ENCODE peak calls at places on chromosomes 6 and 20, in nine cellular contexts. Y, Z, J, A, I, P, W, X and V are unnamed samples.

GRCh38 chr20:62156592-62157386 is 13.2 kb downstream of the SS18L1 start:
- DNase-seq in Y (peak; percentile 73), Z (peak; percentile 54), J (peak; percentile 90), A (peak; percentile 71), I (peak; percentile 42), P (peak; percentile 88), W (peak; percentile 86), X (peak; percentile 74), V (no peak)

GRCh38 chr6:73231986-73232391 is 6.7 kb upstream of the KHDC1L start:
- DNase-seq in Y (no peak), Z (no peak), J (no peak), A (no peak), I (peak; percentile 10), P (no peak), W (no peak), X (peak; percentile 34), V (peak; percentile 28)

GRCh38 chr6:98832282-98833100 is 1.9 kb upstream of the POU3F2 start:
- DNase-seq in Y (no peak), Z (no peak), J (no peak), A (no peak), I (peak; percentile 76), P (no peak), W (peak; percentile 37), X (peak; percentile 94), V (peak; percentile 51)

GRCh38 chr6:131946404-131946991 is 4.7 kb downstream of the CCN2 start:
- DNase-seq in Y (no peak), Z (no peak), J (no peak), A (no peak), I (peak; percentile 18), P (no peak), W (no peak), X (peak; percentile 80), V (peak; percentile 43)

GRCh38 chr20:63498950-63499332 is at the start of gene EEF1A2:
- DNase-seq in Y (no peak), Z (peak; percentile 12), J (peak; percentile 85), A (peak; percentile 42), I (no peak), P (no peak), W (no peak), X (peak; percentile 41), V (no peak)

GRCh38 chr6:25010166-25010565 is 74.4 kb upstream of the RIPOR2 start:
- DNase-seq in Y (peak; percentile 52), Z (no peak), J (no peak), A (no peak), I (no peak), P (no peak), W (no peak), X (no peak), V (no peak)

GRCh38 chr6:73519943-73520687 is 717 bp downstream of the EEF1A1 start:
- DNase-seq in Y (peak; percentile 76), Z (peak; percentile 65), J (peak; percentile 94), A (peak; percentile 80), I (peak; percentile 68), P (peak; percentile 91), W (peak; percentile 38), X (peak; percentile 87), V (peak; percentile 68)

GRCh38 chr20:44039147-44039546 is 124.5 kb downstream of the TOX2 start:
- DNase-seq in Y (no peak), Z (no peak), J (peak; percentile 39), A (no peak), I (no peak), P (peak; percentile 9), W (no peak), X (no peak), V (no peak)

GRCh38 chr6:32459781-32460424 is 20.2 kb downstream of the HLA-DRA start:
- DNase-seq in Y (no peak), Z (no peak), J (no peak), A (no peak), I (no peak), P (no peak), W (no peak), X (no peak), V (no peak)

GRCh38 chr6:56875961-56876360 is 78.9 kb upstream of the BEND6 start:
- DNase-seq in Y (no peak), Z (no peak), J (no peak), A (no peak), I (no peak), P (no peak), W (no peak), X (no peak), V (peak; percentile 87)

GRCh38 chr6:107731422-107732319 is 92.4 kb downstream of the SCML4 start:
- DNase-seq in Y (no peak), Z (no peak), J (peak; percentile 69), A (no peak), I (no peak), P (no peak), W (no peak), X (no peak), V (no peak)

GRCh38 chr20:38217791-38218565 is 42.6 kb downstream of the KIAA1755 start:
- DNase-seq in Y (no peak), Z (no peak), J (no peak), A (no peak), I (peak; percentile 94), P (peak; percentile 80), W (no peak), X (peak; percentile 95), V (peak; percentile 81)

GRCh38 chr6:143620461-143620860 is 57.3 kb upstream of the PHACTR2 start:
- DNase-seq in Y (no peak), Z (no peak), J (no peak), A (no peak), I (no peak), P (no peak), W (no peak), X (peak; percentile 63), V (no peak)

GRCh38 chr6:22320750-22321149 is 23.9 kb upstream of the PRL start:
- DNase-seq in Y (no peak), Z (no peak), J (no peak), A (no peak), I (peak; percentile 62), P (no peak), W (no peak), X (peak; percentile 96), V (peak; percentile 98)

GRCh38 chr6:70216767-70217166 is 86.1 kb downstream of the COL9A1 start:
- DNase-seq in Y (no peak), Z (no peak), J (no peak), A (no peak), I (no peak), P (no peak), W (no peak), X (no peak), V (no peak)

GRCh38 chr20:44596010-44596409 is 13.6 kb downstream of the PKIG start:
- DNase-seq in Y (no peak), Z (no peak), J (no peak), A (no peak), I (no peak), P (no peak), W (no peak), X (no peak), V (no peak)

GRCh38 chr6:150203871-150204545 is 61.2 kb downstream of the PPP1R14C start:
- DNase-seq in Y (no peak), Z (no peak), J (no peak), A (no peak), I (no peak), P (no peak), W (no peak), X (no peak), V (no peak)